ENCODE peak calls at places on chromosomes 13 and 19, in five cellular contexts. One of them, this sample, is unnamed.

GRCh38 chr13:78601124-78601885 is 2.0 kb downstream of the POU4F1 start:
- DNase-seq in neuronal stem cell: peak; percentile 48
- DNase-seq in heart right ventricle: no peak
- DNase-seq in substantia nigra: no peak
- DNase-seq in GM23338: peak; percentile 66
- DNase-seq in this sample: no peak

GRCh38 chr19:49224856-49225255 is 67.3 kb downstream of the TRPM4 start:
- DNase-seq in neuronal stem cell: peak; percentile 48
- DNase-seq in substantia nigra: no peak
- DNase-seq in GM23338: peak; percentile 91
- DNase-seq in heart right ventricle: peak; percentile 31
- DNase-seq in this sample: no peak

GRCh38 chr19:35639863-35640262 is 1.7 kb upstream of the ETV2 start:
- DNase-seq in GM23338: no peak
- DNase-seq in neuronal stem cell: no peak
- DNase-seq in heart right ventricle: no peak
- DNase-seq in substantia nigra: no peak
- DNase-seq in this sample: no peak

GRCh38 chr13:29543230-29544215 is 52.0 kb downstream of the SLC7A1 start:
- DNase-seq in GM23338: peak; percentile 31
- DNase-seq in neuronal stem cell: no peak
- DNase-seq in heart right ventricle: no peak
- DNase-seq in substantia nigra: no peak
- DNase-seq in this sample: no peak

GRCh38 chr13:54805743-54806142 is 1777.1 kb downstream of the OLFM4 start:
- DNase-seq in neuronal stem cell: no peak
- DNase-seq in substantia nigra: no peak
- DNase-seq in GM23338: no peak
- DNase-seq in heart right ventricle: no peak
- DNase-seq in this sample: no peak

GRCh38 chr19:33429891-33430673 is 56.6 kb downstream of the CEBPG start:
- DNase-seq in GM23338: no peak
- DNase-seq in neuronal stem cell: no peak
- DNase-seq in substantia nigra: no peak
- DNase-seq in heart right ventricle: no peak
- DNase-seq in this sample: no peak

GRCh38 chr19:31348416-31349159 is 648 bp downstream of the TSHZ3 start:
- DNase-seq in neuronal stem cell: no peak
- DNase-seq in substantia nigra: no peak
- DNase-seq in heart right ventricle: peak; percentile 36
- DNase-seq in GM23338: peak; percentile 39
- DNase-seq in this sample: no peak

GRCh38 chr19:39399684-39400465 is 6.8 kb upstream of the ZFP36 start:
- DNase-seq in GM23338: no peak
- DNase-seq in neuronal stem cell: no peak
- DNase-seq in heart right ventricle: no peak
- DNase-seq in substantia nigra: no peak
- DNase-seq in this sample: no peak

GRCh38 chr19:1001538-1002166 is 1.4 kb downstream of the GRIN3B start:
- DNase-seq in GM23338: peak; percentile 80
- DNase-seq in neuronal stem cell: peak; percentile 65
- DNase-seq in substantia nigra: peak; percentile 24
- DNase-seq in heart right ventricle: peak; percentile 68
- DNase-seq in this sample: no peak

GRCh38 chr19:19381007-19381926 is 24.2 kb upstream of the GATAD2A start:
- DNase-seq in heart right ventricle: no peak
- DNase-seq in neuronal stem cell: no peak
- DNase-seq in substantia nigra: no peak
- DNase-seq in GM23338: no peak
- DNase-seq in this sample: no peak

GRCh38 chr19:11382898-11383705 is 1.0 kb downstream of the EPOR start:
- DNase-seq in neuronal stem cell: no peak
- DNase-seq in substantia nigra: no peak
- DNase-seq in heart right ventricle: peak; percentile 58
- DNase-seq in GM23338: peak; percentile 85
- DNase-seq in this sample: peak; percentile 75

GRCh38 chr13:49563513-49563912 is 21.8 kb downstream of the RCBTB1 start:
- DNase-seq in heart right ventricle: no peak
- DNase-seq in GM23338: no peak
- DNase-seq in neuronal stem cell: no peak
- DNase-seq in substantia nigra: no peak
- DNase-seq in this sample: no peak

GRCh38 chr19:45200614-45201013 is 22.0 kb downstream of the BLOC1S3 start:
- DNase-seq in heart right ventricle: peak; percentile 31
- DNase-seq in GM23338: peak; percentile 83
- DNase-seq in neuronal stem cell: no peak
- DNase-seq in substantia nigra: peak; percentile 13
- DNase-seq in this sample: no peak

GRCh38 chr19:5281588-5281987 is 59.0 kb downstream of the PTPRS start:
- DNase-seq in heart right ventricle: peak; percentile 76
- DNase-seq in neuronal stem cell: no peak
- DNase-seq in GM23338: no peak
- DNase-seq in substantia nigra: no peak
- DNase-seq in this sample: no peak

GRCh38 chr19:15248648-15249559 is 16.7 kb upstream of the EPHX3 start:
- DNase-seq in substantia nigra: peak; percentile 26
- DNase-seq in GM23338: no peak
- DNase-seq in heart right ventricle: peak; percentile 86
- DNase-seq in neuronal stem cell: no peak
- DNase-seq in this sample: peak; percentile 96

GRCh38 chr19:50666346-50667176 is 17.3 kb downstream of the C19orf81 start:
- DNase-seq in heart right ventricle: no peak
- DNase-seq in substantia nigra: no peak
- DNase-seq in GM23338: no peak
- DNase-seq in neuronal stem cell: no peak
- DNase-seq in this sample: no peak

GRCh38 chr19:32150605-32151004 is 194.8 kb upstream of the ZNF507 start:
- DNase-seq in heart right ventricle: no peak
- DNase-seq in GM23338: no peak
- DNase-seq in neuronal stem cell: no peak
- DNase-seq in substantia nigra: no peak
- DNase-seq in this sample: no peak

GRCh38 chr13:58620171-58620570 is 988.6 kb downstream of the PCDH17 start:
- DNase-seq in GM23338: peak; percentile 36
- DNase-seq in substantia nigra: no peak
- DNase-seq in heart right ventricle: no peak
- DNase-seq in neuronal stem cell: no peak
- DNase-seq in this sample: no peak

GRCh38 chr13:45742985-45743384 is 40.9 kb downstream of the CBY2 start:
- DNase-seq in substantia nigra: no peak
- DNase-seq in heart right ventricle: no peak
- DNase-seq in neuronal stem cell: no peak
- DNase-seq in GM23338: no peak
- DNase-seq in this sample: no peak

GRCh38 chr13:108213946-108214345 is 1.4 kb downstream of the LIG4 start:
- DNase-seq in substantia nigra: no peak
- DNase-seq in heart right ventricle: no peak
- DNase-seq in neuronal stem cell: no peak
- DNase-seq in GM23338: no peak
- DNase-seq in this sample: no peak

GRCh38 chr19:768424-768823 is 17.5 kb downstream of the MISP start:
- DNase-seq in substantia nigra: no peak
- DNase-seq in heart right ventricle: no peak
- DNase-seq in GM23338: no peak
- DNase-seq in neuronal stem cell: no peak
- DNase-seq in this sample: no peak

GRCh38 chr19:50729894-50730293 is 6.7 kb downstream of the CLEC11A start:
- DNase-seq in substantia nigra: no peak
- DNase-seq in heart right ventricle: no peak
- DNase-seq in GM23338: no peak
- DNase-seq in neuronal stem cell: no peak
- DNase-seq in this sample: no peak

GRCh38 chr13:72545030-72545719 is 182.3 kb downstream of the MZT1 start:
- DNase-seq in substantia nigra: no peak
- DNase-seq in GM23338: no peak
- DNase-seq in heart right ventricle: no peak
- DNase-seq in neuronal stem cell: no peak
- DNase-seq in this sample: no peak

GRCh38 chr13:27830010-27830409 is 37.7 kb downstream of the GSX1 start:
- DNase-seq in GM23338: peak; percentile 80
- DNase-seq in neuronal stem cell: peak; percentile 67
- DNase-seq in heart right ventricle: peak; percentile 48
- DNase-seq in substantia nigra: peak; percentile 8
- DNase-seq in this sample: no peak

GRCh38 chr19:48735031-48735615 is 5.3 kb downstream of the RASIP1 start:
- DNase-seq in neuronal stem cell: no peak
- DNase-seq in GM23338: peak; percentile 98
- DNase-seq in heart right ventricle: no peak
- DNase-seq in substantia nigra: no peak
- DNase-seq in this sample: no peak

GRCh38 chr13:97282705-97283104 is 60.6 kb downstream of the MBNL2 start:
- DNase-seq in neuronal stem cell: no peak
- DNase-seq in heart right ventricle: no peak
- DNase-seq in GM23338: no peak
- DNase-seq in substantia nigra: no peak
- DNase-seq in this sample: no peak

GRCh38 chr19:5418676-5419075 is 36.5 kb upstream of the ZNRF4 start:
- DNase-seq in heart right ventricle: no peak
- DNase-seq in substantia nigra: no peak
- DNase-seq in neuronal stem cell: no peak
- DNase-seq in GM23338: no peak
- DNase-seq in this sample: no peak

GRCh38 chr13:110610955-110611595 is 4.3 kb upstream of the NAXD start:
- DNase-seq in GM23338: no peak
- DNase-seq in neuronal stem cell: no peak
- DNase-seq in substantia nigra: no peak
- DNase-seq in heart right ventricle: no peak
- DNase-seq in this sample: no peak

GRCh38 chr13:48818495-48818961 is 157.2 kb upstream of the FNDC3A start:
- DNase-seq in heart right ventricle: no peak
- DNase-seq in GM23338: peak; percentile 15
- DNase-seq in neuronal stem cell: no peak
- DNase-seq in substantia nigra: no peak
- DNase-seq in this sample: no peak

GRCh38 chr13:113033054-113033453 is 64.0 kb downstream of the MCF2L start:
- DNase-seq in neuronal stem cell: no peak
- DNase-seq in substantia nigra: no peak
- DNase-seq in GM23338: no peak
- DNase-seq in heart right ventricle: no peak
- DNase-seq in this sample: no peak

GRCh38 chr13:80486407-80486806 is 145.5 kb upstream of the SPRY2 start:
- DNase-seq in GM23338: no peak
- DNase-seq in neuronal stem cell: no peak
- DNase-seq in substantia nigra: no peak
- DNase-seq in heart right ventricle: no peak
- DNase-seq in this sample: no peak

GRCh38 chr19:50873056-50873455 is at the start of gene KLK2:
- DNase-seq in GM23338: no peak
- DNase-seq in substantia nigra: no peak
- DNase-seq in neuronal stem cell: no peak
- DNase-seq in heart right ventricle: no peak
- DNase-seq in this sample: no peak

GRCh38 chr13:46521921-46522691 is 30.9 kb upstream of the LRCH1 start:
- DNase-seq in heart right ventricle: no peak
- DNase-seq in neuronal stem cell: no peak
- DNase-seq in substantia nigra: no peak
- DNase-seq in GM23338: no peak
- DNase-seq in this sample: no peak

GRCh38 chr13:41919031-41919740 is 41.7 kb downstream of the VWA8 start:
- DNase-seq in substantia nigra: no peak
- DNase-seq in heart right ventricle: no peak
- DNase-seq in GM23338: peak; percentile 31
- DNase-seq in neuronal stem cell: no peak
- DNase-seq in this sample: no peak

GRCh38 chr13:41915096-41915495 is 45.8 kb downstream of the VWA8 start:
- DNase-seq in substantia nigra: no peak
- DNase-seq in GM23338: no peak
- DNase-seq in neuronal stem cell: no peak
- DNase-seq in heart right ventricle: no peak
- DNase-seq in this sample: no peak

GRCh38 chr13:41917641-41918040 is 43.3 kb downstream of the VWA8 start:
- DNase-seq in heart right ventricle: no peak
- DNase-seq in GM23338: no peak
- DNase-seq in neuronal stem cell: no peak
- DNase-seq in substantia nigra: no peak
- DNase-seq in this sample: no peak

GRCh38 chr13:41916173-41916954 is 44.5 kb downstream of the VWA8 start:
- DNase-seq in heart right ventricle: no peak
- DNase-seq in neuronal stem cell: no peak
- DNase-seq in GM23338: no peak
- DNase-seq in substantia nigra: no peak
- DNase-seq in this sample: no peak

DNA sequence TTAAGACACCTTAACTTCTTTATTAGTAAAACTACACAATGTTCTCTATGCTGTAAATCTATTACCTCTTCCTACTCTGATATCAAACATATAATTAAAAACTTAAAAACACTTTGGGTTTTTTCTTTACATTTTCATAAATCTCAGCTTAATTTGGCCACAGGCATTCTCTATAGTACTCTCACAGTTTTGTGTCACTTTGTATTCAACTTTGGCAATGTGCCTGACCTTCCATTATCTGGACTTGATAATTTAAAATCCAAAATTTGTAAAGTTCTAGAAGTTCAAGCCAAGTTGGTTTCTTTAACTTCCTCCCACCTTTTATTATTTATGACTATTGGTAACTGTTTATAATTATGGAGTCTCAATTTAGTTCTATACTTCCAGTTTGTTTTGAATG is 46.4 kb downstream of the VWA8 start:
- DNase-seq in neuronal stem cell: no peak
- DNase-seq in substantia nigra: no peak
- DNase-seq in heart right ventricle: no peak
- DNase-seq in GM23338: no peak
- DNase-seq in this sample: no peak
- H3K27ac ChIP-seq in neuronal stem cell: no peak overlapping the region
- H3K27ac ChIP-seq in substantia nigra: no peak overlapping the region
- H3K27ac ChIP-seq in heart right ventricle: no peak overlapping the region
- H3K27ac ChIP-seq in GM23338: no peak overlapping the region
- H3K27ac ChIP-seq in this sample: no peak overlapping the region

GRCh38 chr19:3319643-3320353 is 46.6 kb upstream of the NFIC start:
- DNase-seq in GM23338: no peak
- DNase-seq in substantia nigra: no peak
- DNase-seq in heart right ventricle: no peak
- DNase-seq in neuronal stem cell: no peak
- DNase-seq in this sample: no peak
- H3K27ac ChIP-seq in GM23338: no peak overlapping the region
- H3K27ac ChIP-seq in substantia nigra: no peak overlapping the region
- H3K27ac ChIP-seq in heart right ventricle: no peak overlapping the region
- H3K27ac ChIP-seq in neuronal stem cell: no peak overlapping the region
- H3K27ac ChIP-seq in this sample: no peak overlapping the region

DNA sequence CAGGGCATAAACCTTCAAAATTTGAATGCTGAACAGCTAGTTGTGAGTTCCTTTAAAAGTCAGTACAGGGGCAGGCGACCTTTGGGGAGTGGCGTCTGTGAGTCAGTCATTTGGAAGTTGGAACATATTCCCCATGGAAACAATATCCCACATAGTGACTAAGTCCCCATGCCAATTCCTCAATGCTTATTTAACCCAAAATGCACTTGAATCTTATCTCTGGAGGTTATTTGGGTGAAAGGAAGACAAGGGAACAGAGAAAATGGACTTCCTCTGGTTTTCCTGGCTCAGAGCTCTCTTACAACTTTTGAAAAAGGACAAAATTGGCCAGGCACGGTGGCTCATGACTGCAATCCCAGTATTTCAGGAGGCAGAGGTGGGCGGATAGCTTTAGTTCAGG is 479.2 kb upstream of the NBEA start:
- DNase-seq in heart right ventricle: peak; percentile 12
- DNase-seq in substantia nigra: no peak
- DNase-seq in neuronal stem cell: no peak
- DNase-seq in GM23338: no peak
- DNase-seq in this sample: no peak
- H3K27ac ChIP-seq in heart right ventricle: no peak overlapping the region
- H3K27ac ChIP-seq in substantia nigra: no peak overlapping the region
- H3K27ac ChIP-seq in neuronal stem cell: no peak overlapping the region
- H3K27ac ChIP-seq in GM23338: no peak overlapping the region
- H3K27ac ChIP-seq in this sample: no peak overlapping the region

GRCh38 chr13:31545616-31546015 is 193.7 kb upstream of the RXFP2 start:
- DNase-seq in heart right ventricle: no peak
- DNase-seq in GM23338: no peak
- DNase-seq in substantia nigra: no peak
- DNase-seq in neuronal stem cell: no peak
- DNase-seq in this sample: no peak
- H3K27ac ChIP-seq in heart right ventricle: no peak overlapping the region
- H3K27ac ChIP-seq in GM23338: no peak overlapping the region
- H3K27ac ChIP-seq in substantia nigra: no peak overlapping the region
- H3K27ac ChIP-seq in neuronal stem cell: no peak overlapping the region
- H3K27ac ChIP-seq in this sample: no peak overlapping the region